ENCODE peak calls at places on chromosomes 13 and 19, in five cellular contexts. E is H9, R is mesenchymal stem cell, F is mesendoderm, K is neuronal stem cell. S is an unnamed sample.

GRCh38 chr13:18949489-18949761 is 232.2 kb downstream of the TUBA3C start:
- DNase-seq in F (no peak), R (no peak), E (no peak), K (no peak), S (no peak)

GRCh38 chr13:85879014-85879413 is 79.8 kb upstream of the SLITRK6 start:
- DNase-seq in E (no peak), R (no peak), F (no peak), K (no peak), S (no peak)

GRCh38 chr19:604355-604754 is 14.7 kb downstream of the HCN2 start:
- DNase-seq in R (no peak), F (peak; percentile 59), K (no peak), E (peak; percentile 31), S (no peak)

GRCh38 chr13:45362939-45363338 is 22.0 kb upstream of the TPT1 start:
- DNase-seq in F (peak; percentile 81), E (peak; percentile 90), R (no peak), K (no peak), S (no peak)

GRCh38 chr19:3350014-3350663 is 16.2 kb upstream of the NFIC start:
- DNase-seq in R (no peak), K (no peak), E (no peak), F (no peak), S (peak; percentile 52)

GRCh38 chr19:45311640-45312039 is 11.0 kb downstream of the CKM start:
- DNase-seq in R (no peak), K (no peak), F (no peak), E (peak; percentile 62), S (no peak)

GRCh38 chr19:58150328-58150921 is at the start of gene ZNF329:
- DNase-seq in F (peak; percentile 82), R (peak; percentile 82), K (peak; percentile 78), E (peak; percentile 78), S (peak; percentile 76)

GRCh38 chr19:2462635-2463421 is 6.1 kb upstream of the LMNB2 start:
- DNase-seq in R (peak; percentile 98), K (peak; percentile 97), F (peak; percentile 100), E (peak; percentile 98), S (peak; percentile 96)

GRCh38 chr19:29760752-29761502 is 45.9 kb upstream of the C19orf12 start:
- DNase-seq in F (no peak), R (no peak), E (no peak), K (no peak), S (no peak)

GRCh38 chr19:40411958-40412499 is 1.1 kb downstream of the PRX start:
- DNase-seq in E (no peak), F (no peak), K (no peak), R (peak; percentile 45), S (no peak)

DNA sequence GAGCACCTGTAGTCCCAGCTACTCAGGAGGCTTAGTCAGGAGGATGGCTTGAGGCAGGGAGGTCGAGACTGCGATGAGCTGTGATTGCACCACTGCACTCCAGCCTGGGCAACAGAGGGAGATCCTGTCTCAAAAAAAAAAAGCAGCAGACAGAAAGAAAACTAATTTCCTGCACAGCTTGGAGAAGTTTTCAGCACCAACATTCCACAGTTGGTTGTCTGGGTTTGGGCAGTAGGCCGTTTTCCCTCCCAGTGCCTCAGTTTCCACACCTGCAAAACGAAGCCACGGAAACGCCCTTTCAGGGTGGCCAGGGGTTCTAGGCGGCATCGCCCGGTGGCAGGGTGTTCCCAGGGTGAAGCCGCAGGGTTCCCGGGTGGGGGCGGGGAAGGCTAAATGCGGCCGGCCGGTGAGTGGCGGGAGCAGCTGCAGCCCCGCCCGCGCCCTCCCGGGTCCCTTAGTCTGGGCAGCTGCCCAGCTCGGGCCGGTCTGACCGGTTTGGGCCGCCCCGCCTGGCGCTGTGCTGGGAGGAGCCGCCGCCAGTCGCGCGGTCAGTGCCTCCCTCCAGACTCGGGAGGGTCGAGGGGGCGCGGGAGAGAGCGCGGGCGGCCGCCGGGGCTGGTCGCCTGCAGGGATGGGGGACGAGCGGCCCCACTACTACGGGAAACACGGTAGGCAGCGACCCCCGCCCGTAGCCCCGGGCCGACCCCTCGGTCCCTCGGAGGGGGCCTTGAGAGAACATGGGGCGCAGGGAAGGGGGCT is at the start of gene SLC44A2:
- DNase-seq in E (peak; percentile 87), F (peak; percentile 82), K (peak; percentile 66), R (peak; percentile 58), S (peak; percentile 35)
- H3K4ac ChIP-seq in E (peak within 1 kb of the TSS; percentile 16), F (peak within 1 kb of the TSS; percentile 11), K (peak within 1 kb of the TSS; percentile 53), R (peak within 1 kb of the TSS; percentile 85), S (peak within 1 kb of the TSS; percentile 97)

GRCh38 chr19:38375748-38376147 is 1.4 kb downstream of the PSMD8 start:
- DNase-seq in E (no peak), R (peak; percentile 73), K (no peak), F (no peak), S (peak; percentile 20)

GRCh38 chr19:38373907-38374331 is 452 bp upstream of the PSMD8 start:
- DNase-seq in R (no peak), E (no peak), K (no peak), F (no peak), S (no peak)

GRCh38 chr19:38376576-38376975 is 2.2 kb downstream of the PSMD8 start:
- DNase-seq in F (no peak), R (no peak), K (no peak), E (no peak), S (no peak)

GRCh38 chr19:38374332-38375097 is at the start of gene PSMD8:
- DNase-seq in R (peak; percentile 98), E (peak; percentile 99), F (peak; percentile 100), K (peak; percentile 98), S (peak; percentile 97)

GRCh38 chr19:38375098-38375493 is 725 bp downstream of the PSMD8 start:
- DNase-seq in R (no peak), E (no peak), F (no peak), K (no peak), S (peak; percentile 11)
- H3K4ac ChIP-seq in R (peak overlapping the region; percentile 6), E (no peak overlapping the region), F (no peak overlapping the region), K (no peak overlapping the region), S (peak overlapping the region; percentile 96)

GRCh38 chr19:16600824-16601223 is 27.2 kb downstream of the MED26 start:
- DNase-seq in K (no peak), R (no peak), E (no peak), F (no peak), S (no peak)

GRCh38 chr19:16599655-16600346 is 27.6 kb upstream of the SLC35E1 start:
- DNase-seq in F (no peak), E (no peak), K (no peak), R (no peak), S (no peak)

GRCh38 chr19:16603090-16603489 is 24.9 kb downstream of the MED26 start:
- DNase-seq in E (no peak), R (no peak), F (no peak), K (no peak), S (no peak)

GRCh38 chr19:16598848-16599247 is 26.6 kb upstream of the SLC35E1 start:
- DNase-seq in R (no peak), F (no peak), E (no peak), K (no peak), S (no peak)

DNA sequence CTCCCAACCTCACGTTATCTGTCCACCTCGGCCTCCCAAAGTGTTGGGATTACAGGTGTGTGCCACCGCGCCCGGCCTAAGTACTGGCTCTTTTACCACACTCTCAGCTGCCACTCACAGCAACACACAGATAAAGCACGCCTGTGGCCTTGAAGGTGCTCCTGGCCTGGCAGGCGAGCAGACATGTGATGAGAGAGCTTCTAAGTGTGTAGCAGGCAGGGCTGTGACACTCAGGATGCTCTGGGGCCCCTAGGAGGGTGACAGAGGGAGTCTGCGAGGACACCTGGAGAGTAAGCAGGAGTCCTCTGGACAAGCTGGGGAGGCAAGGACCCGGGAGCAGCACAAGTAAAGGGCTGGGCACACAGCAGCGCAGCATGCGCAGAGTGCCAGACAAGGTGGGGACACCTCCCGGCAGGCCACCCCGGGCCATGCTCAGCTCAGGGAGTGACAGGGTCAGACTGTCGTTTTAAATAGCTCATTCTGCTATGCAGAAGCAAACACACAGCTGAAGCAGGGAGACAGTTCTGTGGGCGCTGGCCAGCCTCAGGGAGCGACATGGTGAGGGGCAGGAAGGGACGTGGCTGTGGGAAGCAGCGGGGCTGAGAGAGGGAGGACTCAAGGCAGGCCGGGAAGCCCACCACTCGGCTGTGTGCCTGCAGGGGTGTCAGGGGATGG is 26.5 kb downstream of the MED26 start:
- DNase-seq in K (no peak), E (no peak), R (no peak), F (no peak), S (no peak)
- H3K4ac ChIP-seq in K (no peak overlapping the region), E (no peak overlapping the region), R (no peak overlapping the region), F (no peak overlapping the region), S (no peak overlapping the region)

DNA sequence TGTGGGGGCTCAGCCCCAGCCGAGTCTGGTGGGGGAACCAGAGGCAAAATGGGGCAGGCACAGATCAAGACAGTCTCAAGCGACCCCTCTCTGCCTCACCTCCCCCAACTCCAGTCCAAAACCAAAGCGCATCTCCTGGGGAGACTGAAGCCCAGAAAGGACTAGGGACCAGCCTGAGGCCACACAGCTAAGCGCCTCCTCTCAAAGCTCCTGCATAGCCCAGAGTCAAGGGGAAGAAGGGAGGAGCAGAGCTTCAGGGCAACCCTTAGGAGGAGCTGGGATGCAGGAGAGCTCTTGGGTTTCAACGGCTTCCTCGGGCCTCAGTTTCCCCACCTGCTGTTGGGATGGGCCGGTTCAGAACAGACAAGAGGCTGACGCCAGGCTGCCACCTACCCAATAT is 19.9 kb upstream of the SEMA6B start:
- DNase-seq in K (no peak), R (no peak), E (no peak), F (no peak), S (no peak)
- H3K4ac ChIP-seq in K (no peak overlapping the region), R (no peak overlapping the region), E (no peak overlapping the region), F (no peak overlapping the region), S (no peak overlapping the region)

DNA sequence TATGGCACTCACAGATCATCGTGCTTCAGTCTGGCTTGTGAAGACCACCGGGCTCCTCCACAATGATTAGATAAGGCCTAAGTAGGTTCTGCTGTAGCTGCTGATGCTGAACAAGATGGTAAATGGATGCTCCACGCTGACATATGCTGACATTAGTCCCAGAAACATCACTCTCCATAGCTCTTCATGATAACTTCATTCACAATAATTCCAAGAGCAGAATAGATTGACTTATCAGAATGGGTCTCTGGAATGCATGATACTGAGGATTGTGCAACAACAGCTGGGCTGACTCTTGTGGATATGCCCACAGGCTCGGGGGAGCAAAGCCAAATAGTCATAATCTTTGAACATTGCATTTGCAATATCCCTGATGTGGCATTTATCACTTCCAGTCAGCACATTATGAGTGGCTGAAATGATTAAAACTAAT is 63.8 kb upstream of the RXFP2 start:
- DNase-seq in K (no peak), R (no peak), E (no peak), F (no peak), S (no peak)
- H3K4ac ChIP-seq in K (no peak overlapping the region), R (no peak overlapping the region), E (no peak overlapping the region), F (no peak overlapping the region), S (no peak overlapping the region)

GRCh38 chr19:14496849-14497346 is 971 bp upstream of the GIPC1 start:
- DNase-seq in K (no peak), F (no peak), R (no peak), E (no peak), S (no peak)

GRCh38 chr19:14494451-14494850 is 1.5 kb downstream of the GIPC1 start:
- DNase-seq in E (no peak), K (no peak), R (no peak), F (no peak), S (no peak)

GRCh38 chr19:14496029-14496848 is at the start of gene GIPC1:
- DNase-seq in F (peak; percentile 99), R (peak; percentile 99), E (peak; percentile 99), K (peak; percentile 99), S (peak; percentile 99)

GRCh38 chr19:14494910-14495677 is 833 bp downstream of the GIPC1 start:
- DNase-seq in R (no peak), F (no peak), E (no peak), K (no peak), S (no peak)

GRCh38 chr19:14495678-14496028 is 274 bp downstream of the GIPC1 start:
- DNase-seq in R (no peak), F (no peak), E (no peak), K (no peak), S (no peak)
- H3K4ac ChIP-seq in R (peak overlapping the region; percentile 85), F (peak overlapping the region; percentile 22), E (no peak overlapping the region), K (no peak overlapping the region), S (peak overlapping the region; percentile 70)